ENCODE peak calls at places on chromosomes 3 and 15, in eight cellular contexts. One of them, this sample, is unnamed. For H3K4me1 and H3K9me3, the result is how much of the 10 kb centered on the place peaks cover.

GRCh38 chr3:122911901-122912300 is 115.7 kb downstream of the SEMA5B start:
- DNase-seq in CD8-positive, alpha-beta T cell: no peak
- DNase-seq in neuronal stem cell: no peak
- DNase-seq in SJSA1: no peak
- DNase-seq in NT2/D1: no peak
- DNase-seq in tibial nerve: no peak
- DNase-seq in cardiac muscle cell: no peak
- DNase-seq in OCI-LY7: no peak
- DNase-seq in this sample: no peak

GRCh38 chr15:51991141-51991540 is 19.6 kb upstream of the LEO1 start:
- DNase-seq in CD8-positive, alpha-beta T cell: no peak
- DNase-seq in neuronal stem cell: no peak
- DNase-seq in SJSA1: no peak
- DNase-seq in NT2/D1: no peak
- DNase-seq in tibial nerve: no peak
- DNase-seq in cardiac muscle cell: no peak
- DNase-seq in OCI-LY7: no peak
- DNase-seq in this sample: no peak

GRCh38 chr3:5330152-5330810 is 142.8 kb downstream of the EDEM1 start:
- DNase-seq in CD8-positive, alpha-beta T cell: no peak
- DNase-seq in neuronal stem cell: no peak
- DNase-seq in SJSA1: peak
- DNase-seq in NT2/D1: no peak
- DNase-seq in tibial nerve: no peak
- DNase-seq in cardiac muscle cell: no peak
- DNase-seq in OCI-LY7: no peak
- DNase-seq in this sample: no peak

GRCh38 chr15:47437492-47437891 is 279.8 kb upstream of the SEMA6D start:
- DNase-seq in CD8-positive, alpha-beta T cell: no peak
- DNase-seq in neuronal stem cell: no peak
- DNase-seq in SJSA1: no peak
- DNase-seq in NT2/D1: no peak
- DNase-seq in tibial nerve: no peak
- DNase-seq in cardiac muscle cell: no peak
- DNase-seq in OCI-LY7: no peak
- DNase-seq in this sample: no peak

GRCh38 chr15:74978503-74978902 is 16.9 kb upstream of the SCAMP5 start:
- DNase-seq in CD8-positive, alpha-beta T cell: peak
- DNase-seq in neuronal stem cell: no peak
- DNase-seq in SJSA1: no peak
- DNase-seq in NT2/D1: no peak
- DNase-seq in tibial nerve: no peak
- DNase-seq in cardiac muscle cell: no peak
- DNase-seq in OCI-LY7: no peak
- DNase-seq in this sample: no peak

GRCh38 chr15:76483752-76484151 is 147.2 kb downstream of the ISL2 start:
- DNase-seq in CD8-positive, alpha-beta T cell: no peak
- DNase-seq in neuronal stem cell: no peak
- DNase-seq in SJSA1: no peak
- DNase-seq in NT2/D1: no peak
- DNase-seq in tibial nerve: no peak
- DNase-seq in cardiac muscle cell: no peak
- DNase-seq in OCI-LY7: no peak
- DNase-seq in this sample: no peak

GRCh38 chr15:64246364-64247189 is 83.8 kb upstream of the PPIB start:
- DNase-seq in CD8-positive, alpha-beta T cell: no peak
- DNase-seq in neuronal stem cell: peak
- DNase-seq in SJSA1: peak
- DNase-seq in NT2/D1: peak
- DNase-seq in tibial nerve: no peak
- DNase-seq in cardiac muscle cell: no peak
- DNase-seq in OCI-LY7: no peak
- DNase-seq in this sample: no peak

GRCh38 chr3:138775254-138775595 is 59.5 kb downstream of the PIK3CB start:
- DNase-seq in CD8-positive, alpha-beta T cell: no peak
- DNase-seq in neuronal stem cell: no peak
- DNase-seq in SJSA1: no peak
- DNase-seq in NT2/D1: no peak
- DNase-seq in tibial nerve: no peak
- DNase-seq in cardiac muscle cell: no peak
- DNase-seq in OCI-LY7: no peak
- DNase-seq in this sample: no peak

GRCh38 chr15:58212909-58213526 is 74.8 kb downstream of the AQP9 start:
- DNase-seq in CD8-positive, alpha-beta T cell: no peak
- DNase-seq in neuronal stem cell: no peak
- DNase-seq in SJSA1: peak
- DNase-seq in NT2/D1: no peak
- DNase-seq in tibial nerve: no peak
- DNase-seq in cardiac muscle cell: peak
- DNase-seq in OCI-LY7: peak
- DNase-seq in this sample: no peak

GRCh38 chr15:83289160-83289559 is 4.7 kb upstream of the BNC1 start:
- DNase-seq in CD8-positive, alpha-beta T cell: no peak
- DNase-seq in neuronal stem cell: no peak
- DNase-seq in SJSA1: no peak
- DNase-seq in NT2/D1: no peak
- DNase-seq in tibial nerve: no peak
- DNase-seq in cardiac muscle cell: no peak
- DNase-seq in OCI-LY7: no peak
- DNase-seq in this sample: no peak

GRCh38 chr3:113158210-113158609 is 53.1 kb upstream of the BOC start:
- DNase-seq in CD8-positive, alpha-beta T cell: no peak
- DNase-seq in neuronal stem cell: no peak
- DNase-seq in SJSA1: no peak
- DNase-seq in NT2/D1: no peak
- DNase-seq in tibial nerve: peak
- DNase-seq in cardiac muscle cell: no peak
- DNase-seq in OCI-LY7: no peak
- DNase-seq in this sample: no peak

GRCh38 chr3:117853923-117854322 is 1144.3 kb downstream of the TUSC7 start:
- DNase-seq in CD8-positive, alpha-beta T cell: no peak
- DNase-seq in neuronal stem cell: no peak
- DNase-seq in SJSA1: peak
- DNase-seq in NT2/D1: no peak
- DNase-seq in tibial nerve: no peak
- DNase-seq in cardiac muscle cell: no peak
- DNase-seq in OCI-LY7: no peak
- DNase-seq in this sample: no peak

GRCh38 chr15:70008697-70009285 is 88.9 kb downstream of the TLE3 start:
- DNase-seq in CD8-positive, alpha-beta T cell: no peak
- DNase-seq in neuronal stem cell: no peak
- DNase-seq in SJSA1: no peak
- DNase-seq in NT2/D1: no peak
- DNase-seq in tibial nerve: no peak
- DNase-seq in cardiac muscle cell: no peak
- DNase-seq in OCI-LY7: peak
- DNase-seq in this sample: no peak

GRCh38 chr3:38004415-38005075 is 14.0 kb downstream of the VILL start:
- DNase-seq in CD8-positive, alpha-beta T cell: peak
- DNase-seq in neuronal stem cell: no peak
- DNase-seq in SJSA1: peak
- DNase-seq in NT2/D1: peak
- DNase-seq in tibial nerve: peak
- DNase-seq in cardiac muscle cell: peak
- DNase-seq in OCI-LY7: peak
- DNase-seq in this sample: no peak

GRCh38 chr3:173663664-173664063 is 266.1 kb downstream of the NLGN1 start:
- DNase-seq in CD8-positive, alpha-beta T cell: no peak
- DNase-seq in neuronal stem cell: no peak
- DNase-seq in SJSA1: no peak
- DNase-seq in NT2/D1: no peak
- DNase-seq in tibial nerve: no peak
- DNase-seq in cardiac muscle cell: no peak
- DNase-seq in OCI-LY7: no peak
- DNase-seq in this sample: no peak

GRCh38 chr3:101619734-101620133 is 45.8 kb downstream of the PCNP start:
- DNase-seq in CD8-positive, alpha-beta T cell: no peak
- DNase-seq in neuronal stem cell: no peak
- DNase-seq in SJSA1: no peak
- DNase-seq in NT2/D1: no peak
- DNase-seq in tibial nerve: no peak
- DNase-seq in cardiac muscle cell: no peak
- DNase-seq in OCI-LY7: no peak
- DNase-seq in this sample: no peak

DNA sequence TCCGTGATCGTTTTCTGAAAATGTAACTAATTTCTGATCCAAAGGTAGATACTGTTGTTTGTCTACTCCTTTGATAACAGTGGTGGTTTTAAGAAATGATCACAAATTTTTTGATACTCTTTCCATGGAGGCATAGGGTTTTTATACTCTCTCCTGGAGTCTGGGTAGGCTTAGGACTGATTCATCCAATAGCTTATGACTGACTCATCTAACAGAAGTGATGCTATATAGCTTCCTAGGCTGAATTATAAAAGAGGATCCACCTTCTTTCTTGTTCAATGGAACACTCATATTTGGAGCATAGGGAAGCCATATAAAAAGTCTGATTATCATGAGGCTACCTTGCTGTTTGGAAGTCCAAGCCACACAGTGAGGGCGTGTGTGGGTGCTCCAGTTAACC is 84.3 kb downstream of the CHST2 start:
- DNase-seq in CD8-positive, alpha-beta T cell: no peak
- DNase-seq in neuronal stem cell: no peak
- DNase-seq in SJSA1: no peak
- DNase-seq in NT2/D1: no peak
- DNase-seq in tibial nerve: no peak
- DNase-seq in cardiac muscle cell: no peak
- DNase-seq in OCI-LY7: no peak
- DNase-seq in this sample: no peak
- H3K4me1 ChIP-seq in CD8-positive, alpha-beta T cell: under half
- H3K4me1 ChIP-seq in neuronal stem cell: under half
- H3K4me1 ChIP-seq in SJSA1: under half
- H3K4me1 ChIP-seq in NT2/D1: under half
- H3K4me1 ChIP-seq in tibial nerve: under half
- H3K4me1 ChIP-seq in cardiac muscle cell: under half
- H3K4me1 ChIP-seq in OCI-LY7: half or more
- H3K4me1 ChIP-seq in this sample: under half

GRCh38 chr3:197241173-197241572 is 57.2 kb downstream of the DLG1 start:
- DNase-seq in CD8-positive, alpha-beta T cell: no peak
- DNase-seq in neuronal stem cell: no peak
- DNase-seq in SJSA1: no peak
- DNase-seq in NT2/D1: no peak
- DNase-seq in tibial nerve: no peak
- DNase-seq in cardiac muscle cell: no peak
- DNase-seq in OCI-LY7: no peak
- DNase-seq in this sample: no peak

GRCh38 chr3:197244751-197245150 is 53.7 kb downstream of the DLG1 start:
- DNase-seq in CD8-positive, alpha-beta T cell: no peak
- DNase-seq in neuronal stem cell: no peak
- DNase-seq in SJSA1: no peak
- DNase-seq in NT2/D1: no peak
- DNase-seq in tibial nerve: no peak
- DNase-seq in cardiac muscle cell: no peak
- DNase-seq in OCI-LY7: no peak
- DNase-seq in this sample: no peak

GRCh38 chr3:197238842-197239241 is 59.6 kb downstream of the DLG1 start:
- DNase-seq in CD8-positive, alpha-beta T cell: no peak
- DNase-seq in neuronal stem cell: no peak
- DNase-seq in SJSA1: no peak
- DNase-seq in NT2/D1: no peak
- DNase-seq in tibial nerve: no peak
- DNase-seq in cardiac muscle cell: no peak
- DNase-seq in OCI-LY7: no peak
- DNase-seq in this sample: no peak

GRCh38 chr3:197239857-197240256 is 58.6 kb downstream of the DLG1 start:
- DNase-seq in CD8-positive, alpha-beta T cell: no peak
- DNase-seq in neuronal stem cell: no peak
- DNase-seq in SJSA1: no peak
- DNase-seq in NT2/D1: no peak
- DNase-seq in tibial nerve: no peak
- DNase-seq in cardiac muscle cell: no peak
- DNase-seq in OCI-LY7: no peak
- DNase-seq in this sample: no peak

GRCh38 chr3:197242784-197243432 is 55.5 kb downstream of the DLG1 start:
- DNase-seq in CD8-positive, alpha-beta T cell: no peak
- DNase-seq in neuronal stem cell: no peak
- DNase-seq in SJSA1: no peak
- DNase-seq in NT2/D1: no peak
- DNase-seq in tibial nerve: no peak
- DNase-seq in cardiac muscle cell: no peak
- DNase-seq in OCI-LY7: no peak
- DNase-seq in this sample: no peak
- H3K9me3 ChIP-seq in CD8-positive, alpha-beta T cell: under half
- H3K9me3 ChIP-seq in neuronal stem cell: half or more
- H3K9me3 ChIP-seq in SJSA1: under half
- H3K9me3 ChIP-seq in NT2/D1: half or more
- H3K9me3 ChIP-seq in tibial nerve: under half
- H3K9me3 ChIP-seq in cardiac muscle cell: under half
- H3K9me3 ChIP-seq in OCI-LY7: half or more
- H3K9me3 ChIP-seq in this sample: under half

DNA sequence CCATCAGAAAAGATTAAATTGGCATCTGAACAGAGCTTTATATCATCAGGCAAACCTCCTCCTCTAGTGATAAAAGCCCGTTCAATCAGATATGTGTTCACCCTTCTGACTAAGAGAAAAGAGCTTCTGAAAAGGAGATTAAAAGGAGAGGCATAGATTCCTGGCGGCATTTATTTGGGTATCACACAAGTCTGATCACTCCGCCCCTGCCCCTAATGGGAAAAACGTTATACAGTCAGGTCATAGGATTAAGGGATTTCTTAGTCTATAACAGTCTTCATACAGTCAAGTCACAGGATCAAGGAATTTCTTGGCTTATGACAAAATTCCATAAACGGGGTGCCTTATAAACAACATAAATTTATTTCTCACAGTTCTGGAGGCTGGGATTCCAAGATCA is 295.4 kb upstream of the SATB1 start:
- DNase-seq in CD8-positive, alpha-beta T cell: no peak
- DNase-seq in neuronal stem cell: no peak
- DNase-seq in SJSA1: no peak
- DNase-seq in NT2/D1: no peak
- DNase-seq in tibial nerve: no peak
- DNase-seq in cardiac muscle cell: no peak
- DNase-seq in OCI-LY7: no peak
- DNase-seq in this sample: no peak
- H3K4me1 ChIP-seq in CD8-positive, alpha-beta T cell: half or more
- H3K4me1 ChIP-seq in neuronal stem cell: under half
- H3K4me1 ChIP-seq in SJSA1: under half
- H3K4me1 ChIP-seq in NT2/D1: under half
- H3K4me1 ChIP-seq in tibial nerve: under half
- H3K4me1 ChIP-seq in cardiac muscle cell: under half
- H3K4me1 ChIP-seq in OCI-LY7: under half
- H3K4me1 ChIP-seq in this sample: under half

GRCh38 chr3:9059489-9060400 is 96.5 kb upstream of the RAD18 start:
- DNase-seq in CD8-positive, alpha-beta T cell: no peak
- DNase-seq in neuronal stem cell: no peak
- DNase-seq in SJSA1: no peak
- DNase-seq in NT2/D1: no peak
- DNase-seq in tibial nerve: no peak
- DNase-seq in cardiac muscle cell: no peak
- DNase-seq in OCI-LY7: no peak
- DNase-seq in this sample: no peak

GRCh38 chr3:9062570-9062969 is 99.3 kb upstream of the RAD18 start:
- DNase-seq in CD8-positive, alpha-beta T cell: no peak
- DNase-seq in neuronal stem cell: no peak
- DNase-seq in SJSA1: no peak
- DNase-seq in NT2/D1: no peak
- DNase-seq in tibial nerve: no peak
- DNase-seq in cardiac muscle cell: no peak
- DNase-seq in OCI-LY7: no peak
- DNase-seq in this sample: no peak

GRCh38 chr3:9061634-9062033 is 98.4 kb upstream of the RAD18 start:
- DNase-seq in CD8-positive, alpha-beta T cell: no peak
- DNase-seq in neuronal stem cell: no peak
- DNase-seq in SJSA1: no peak
- DNase-seq in NT2/D1: no peak
- DNase-seq in tibial nerve: no peak
- DNase-seq in cardiac muscle cell: no peak
- DNase-seq in OCI-LY7: no peak
- DNase-seq in this sample: no peak

GRCh38 chr3:9056581-9056980 is 93.3 kb upstream of the RAD18 start:
- DNase-seq in CD8-positive, alpha-beta T cell: no peak
- DNase-seq in neuronal stem cell: peak
- DNase-seq in SJSA1: no peak
- DNase-seq in NT2/D1: no peak
- DNase-seq in tibial nerve: no peak
- DNase-seq in cardiac muscle cell: no peak
- DNase-seq in OCI-LY7: no peak
- DNase-seq in this sample: no peak
- H3K9me3 ChIP-seq in CD8-positive, alpha-beta T cell: under half
- H3K9me3 ChIP-seq in neuronal stem cell: under half
- H3K9me3 ChIP-seq in SJSA1: under half
- H3K9me3 ChIP-seq in NT2/D1: under half
- H3K9me3 ChIP-seq in tibial nerve: under half
- H3K9me3 ChIP-seq in cardiac muscle cell: under half
- H3K9me3 ChIP-seq in OCI-LY7: under half
- H3K9me3 ChIP-seq in this sample: under half

This sample was measured in effector memory CD4-positive, alpha-beta T cell.